ENCODE peak calls at places on chromosome 13, in nine cellular contexts. O is psoas muscle; C is A673; Q is cardiac muscle cell; R is mucosa of descending colon; T is CD8-positive, alpha-beta T cell; X is CD8-positive, alpha-beta memory T cell; B is hepatocyte; K is endodermal cell. J is an unnamed sample.

GRCh38 chr13:91017669-91018053 is 329.8 kb upstream of the MIR17HG start:
- DNase-seq in O (no peak), C (peak; percentile 35), Q (no peak), R (no peak), T (no peak), X (no peak), B (peak; percentile 18), K (peak; percentile 82), J (peak; percentile 37)

GRCh38 chr13:95535243-95535642 is 17.3 kb upstream of the CLDN10 start:
- DNase-seq in O (no peak), C (no peak), Q (no peak), R (no peak), T (no peak), X (no peak), B (peak; percentile 45), K (no peak), J (no peak)

GRCh38 chr13:100315522-100315921 is 226.6 kb downstream of the PCCA start:
- DNase-seq in O (no peak), C (no peak), Q (peak; percentile 14), R (no peak), T (no peak), X (no peak), B (no peak), K (no peak), J (no peak)

GRCh38 chr13:28707629-28708427 is 10.9 kb downstream of the SLC46A3 start:
- DNase-seq in O (no peak), C (peak; percentile 60), Q (no peak), R (no peak), T (no peak), X (no peak), B (peak; percentile 27), K (no peak), J (no peak)

GRCh38 chr13:53501387-53501786 is 472.8 kb downstream of the OLFM4 start:
- DNase-seq in O (no peak), C (no peak), Q (no peak), R (no peak), T (no peak), X (no peak), B (no peak), K (no peak), J (no peak)

GRCh38 chr13:36297259-36297599 is 385 bp downstream of the CCDC169 start:
- DNase-seq in O (no peak), C (peak; percentile 61), Q (no peak), R (no peak), T (no peak), X (no peak), B (no peak), K (no peak), J (no peak)

GRCh38 chr13:83352391-83352790 is 529.9 kb downstream of the SLITRK1 start:
- DNase-seq in O (no peak), C (no peak), Q (no peak), R (no peak), T (no peak), X (no peak), B (no peak), K (no peak), J (no peak)

GRCh38 chr13:61685683-61686013 is 270.0 kb upstream of the PCDH20 start:
- DNase-seq in O (no peak), C (peak; percentile 48), Q (peak; percentile 61), R (no peak), T (no peak), X (no peak), B (peak; percentile 65), K (peak; percentile 81), J (peak; percentile 66)

GRCh38 chr13:112885782-112886268 is 83.2 kb upstream of the MCF2L start:
- DNase-seq in O (peak; percentile 74), C (no peak), Q (peak; percentile 95), R (peak; percentile 91), T (no peak), X (no peak), B (peak; percentile 95), K (peak; percentile 96), J (peak; percentile 87)

GRCh38 chr13:46595918-46596315 is 42.9 kb downstream of the LRCH1 start:
- DNase-seq in O (no peak), C (no peak), Q (no peak), R (no peak), T (no peak), X (no peak), B (no peak), K (no peak), J (no peak)

GRCh38 chr13:46596501-46596900 is 43.5 kb downstream of the LRCH1 start:
- DNase-seq in O (no peak), C (no peak), Q (no peak), R (no peak), T (no peak), X (no peak), B (no peak), K (no peak), J (no peak)

GRCh38 chr13:46592410-46592809 is 39.4 kb downstream of the LRCH1 start:
- DNase-seq in O (no peak), C (no peak), Q (no peak), R (no peak), T (no peak), X (no peak), B (no peak), K (no peak), J (no peak)

GRCh38 chr13:46593403-46593802 is 40.4 kb downstream of the LRCH1 start:
- DNase-seq in O (no peak), C (no peak), Q (no peak), R (no peak), T (peak; percentile 27), X (peak; percentile 78), B (no peak), K (no peak), J (no peak)

DNA sequence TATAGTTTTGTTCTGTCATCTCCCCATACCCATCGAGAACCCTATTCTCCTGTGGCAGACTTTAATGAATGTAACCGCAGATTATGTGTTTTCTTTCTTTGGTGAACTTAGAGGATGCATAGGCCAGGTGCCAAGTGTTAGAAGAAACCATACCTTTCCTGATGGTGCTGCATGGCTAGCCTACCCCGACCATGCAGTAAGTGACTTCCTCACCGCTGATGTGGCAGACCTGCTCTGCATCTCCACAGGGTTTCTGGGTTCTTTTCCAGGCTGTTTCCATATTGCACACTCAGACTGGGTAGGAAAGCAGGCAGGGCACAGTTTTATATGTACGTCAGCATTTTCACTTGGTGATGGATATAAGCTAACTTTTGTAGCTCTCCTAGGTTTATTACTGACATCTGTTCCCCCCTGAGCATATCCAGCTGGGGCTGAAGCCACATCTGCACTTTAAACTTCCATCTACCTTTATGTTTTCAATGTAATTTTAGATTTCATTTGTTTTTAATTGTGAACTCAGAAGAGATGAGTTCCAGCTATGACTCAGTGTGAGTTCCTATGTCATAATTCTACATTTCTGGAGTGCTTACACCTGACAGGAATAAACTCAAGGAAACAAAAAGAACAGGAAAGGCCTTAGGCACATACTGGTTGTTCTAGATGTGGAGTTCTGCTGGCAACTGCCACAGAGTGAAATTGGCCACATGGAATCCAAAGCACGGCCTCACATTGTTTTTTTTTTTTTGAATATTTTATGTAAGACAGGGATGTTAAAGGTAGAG is 42.4 kb downstream of the LRCH1 start:
- DNase-seq in O (no peak), C (peak; percentile 43), Q (no peak), R (no peak), T (no peak), X (no peak), B (no peak), K (no peak), J (no peak)
- H3K4me1 ChIP-seq in O (peaks cover 29% of the 10 kb centered on the region), C (peaks cover 74% of the 10 kb centered on the region), Q (peaks cover 14% of the 10 kb centered on the region), R (peaks cover 13% of the 10 kb centered on the region), T (peaks cover 58% of the 10 kb centered on the region), X (peaks cover 45% of the 10 kb centered on the region), B (peaks cover 45% of the 10 kb centered on the region), K (peaks cover 3% of the 10 kb centered on the region), J (peaks cover 9% of the 10 kb centered on the region)

GRCh38 chr13:114044486-114044885 is 70.6 kb upstream of the C13orf46 start:
- DNase-seq in O (no peak), C (peak; percentile 11), Q (no peak), R (no peak), T (no peak), X (no peak), B (no peak), K (no peak), J (no peak)
- H3K4me1 ChIP-seq in O (peaks cover 10% of the 10 kb centered on the region), C (no peaks in the 10 kb centered on the region), Q (no peaks in the 10 kb centered on the region), R (peaks cover 20% of the 10 kb centered on the region), T (peaks cover 48% of the 10 kb centered on the region), X (peaks cover 39% of the 10 kb centered on the region), B (peaks cover 14% of the 10 kb centered on the region), K (no peaks in the 10 kb centered on the region), J (peaks cover 3% of the 10 kb centered on the region)

GRCh38 chr13:26965976-26966375 is 205.4 kb upstream of the GPR12 start:
- DNase-seq in O (no peak), C (peak; percentile 69), Q (no peak), R (peak; percentile 62), T (no peak), X (no peak), B (peak; percentile 51), K (no peak), J (no peak)
- H3K4me1 ChIP-seq in O (no peaks in the 10 kb centered on the region), C (no peaks in the 10 kb centered on the region), Q (peaks cover 36% of the 10 kb centered on the region), R (peaks cover 62% of the 10 kb centered on the region), T (no peaks in the 10 kb centered on the region), X (no peaks in the 10 kb centered on the region), B (peaks cover 80% of the 10 kb centered on the region), K (peaks cover 11% of the 10 kb centered on the region), J (peaks cover 9% of the 10 kb centered on the region)

GRCh38 chr13:43303040-43303729 is 279.8 kb downstream of the DNAJC15 start:
- DNase-seq in O (peak; percentile 41), C (peak; percentile 84), Q (peak; percentile 93), R (peak; percentile 27), T (no peak), X (no peak), B (peak; percentile 83), K (peak; percentile 86), J (peak; percentile 82)
- H3K4me1 ChIP-seq in O (peaks cover 24% of the 10 kb centered on the region), C (peaks cover 70% of the 10 kb centered on the region), Q (peaks cover 25% of the 10 kb centered on the region), R (peaks cover 2% of the 10 kb centered on the region), T (no peaks in the 10 kb centered on the region), X (no peaks in the 10 kb centered on the region), B (peaks cover 19% of the 10 kb centered on the region), K (no peaks in the 10 kb centered on the region), J (peaks cover 8% of the 10 kb centered on the region)

GRCh38 chr13:106527806-106528205 is 7.7 kb downstream of the EFNB2 start:
- DNase-seq in O (no peak), C (no peak), Q (peak; percentile 65), R (no peak), T (no peak), X (no peak), B (no peak), K (no peak), J (no peak)
- H3K4me1 ChIP-seq in O (peaks cover 3% of the 10 kb centered on the region), C (no peaks in the 10 kb centered on the region), Q (peaks cover 25% of the 10 kb centered on the region), R (peaks cover 53% of the 10 kb centered on the region), T (no peaks in the 10 kb centered on the region), X (peaks cover 5% of the 10 kb centered on the region), B (peaks cover 69% of the 10 kb centered on the region), K (peaks cover 50% of the 10 kb centered on the region), J (peaks cover 84% of the 10 kb centered on the region)

GRCh38 chr13:24275041-24275440 is 34.3 kb upstream of the C1QTNF9 start:
- DNase-seq in O (no peak), C (peak; percentile 44), Q (no peak), R (no peak), T (no peak), X (no peak), B (no peak), K (peak; percentile 26), J (no peak)
- H3K4me1 ChIP-seq in O (no peaks in the 10 kb centered on the region), C (peaks cover 70% of the 10 kb centered on the region), Q (peaks cover 34% of the 10 kb centered on the region), R (peaks cover 29% of the 10 kb centered on the region), T (peaks cover 94% of the 10 kb centered on the region), X (peaks cover 92% of the 10 kb centered on the region), B (peaks cover 26% of the 10 kb centered on the region), K (no peaks in the 10 kb centered on the region), J (peaks cover 5% of the 10 kb centered on the region)

GRCh38 chr13:37791699-37792098 is 77.9 kb downstream of the TRPC4 start:
- DNase-seq in O (no peak), C (peak; percentile 45), Q (no peak), R (no peak), T (no peak), X (no peak), B (no peak), K (no peak), J (no peak)
- H3K4me1 ChIP-seq in O (no peaks in the 10 kb centered on the region), C (peaks cover 33% of the 10 kb centered on the region), Q (no peaks in the 10 kb centered on the region), R (no peaks in the 10 kb centered on the region), T (no peaks in the 10 kb centered on the region), X (no peaks in the 10 kb centered on the region), B (no peaks in the 10 kb centered on the region), K (no peaks in the 10 kb centered on the region), J (no peaks in the 10 kb centered on the region)